ENCODE peak calls at places on chromosomes 5 and 9, in five cellular contexts. B is posterior cingulate gyrus; Q is activated naive CD8-positive, alpha-beta T cell treated with anti-CD3 and anti-CD28 coated beads, Interleukin-2, amount 50 U/mL, for 16 hours; X is HAP-1; O is pons. M is an unnamed sample.

GRCh38 chr9:112422417-112423148 is 42.7 kb downstream of the HSDL2 start:
- DNase-seq in X (no peak), O (no peak), Q (no peak), B (no peak), M (no peak)

GRCh38 chr9:93663877-93664548 is 87.6 kb downstream of the PHF2 start:
- DNase-seq in O (no peak), X (no peak), Q (no peak), B (no peak), M (no peak)

GRCh38 chr5:137209232-137209810 is 289.8 kb downstream of the SPOCK1 start:
- DNase-seq in X (no peak), Q (no peak), O (no peak), B (no peak), M (no peak)

GRCh38 chr5:54704341-54704740 is 186.8 kb downstream of the SNX18 start:
- DNase-seq in X (no peak), Q (no peak), O (no peak), B (no peak), M (no peak)

GRCh38 chr5:27568811-27569210 is 530.4 kb upstream of the CDH9 start:
- DNase-seq in X (no peak), B (no peak), Q (no peak), O (no peak), M (no peak)

GRCh38 chr5:79011219-79011836 is 26.2 kb upstream of the ARSB start:
- DNase-seq in O (no peak), B (no peak), Q (no peak), X (no peak), M (no peak)

GRCh38 chr5:134245692-134246091 is 19.8 kb upstream of the PPP2CA start:
- DNase-seq in X (no peak), Q (no peak), B (no peak), O (no peak), M (no peak)

GRCh38 chr9:93355827-93356226 is 95.7 kb upstream of the FAM120A start:
- DNase-seq in B (no peak), Q (no peak), X (no peak), O (no peak), M (no peak)

GRCh38 chr9:81896067-81896466 is 32.2 kb upstream of the SPATA31D4 start:
- DNase-seq in X (no peak), B (no peak), Q (no peak), O (no peak), M (no peak)

M was measured in NT2/D1.